ENCODE peak calls at places on chromosomes 13 and 19, in six cellular contexts. One of them, this sample, is unnamed.
A peak's percentile ranks its signal among the peaks of the same experiment; 100 is the strongest.

GRCh38 chr13:57739791-57740190 is 108.2 kb downstream of the PCDH17 start:
- DNase-seq in uterus: no peak
- DNase-seq in H1: no peak
- DNase-seq in cardiac muscle cell: no peak
- DNase-seq in thoracic aorta: no peak
- DNase-seq in colonic mucosa: no peak
- DNase-seq in this sample: no peak

GRCh38 chr13:101144808-101145419 is 271.4 kb downstream of the NALCN start:
- DNase-seq in cardiac muscle cell: peak; percentile 73
- DNase-seq in H1: no peak
- DNase-seq in uterus: no peak
- DNase-seq in thoracic aorta: no peak
- DNase-seq in colonic mucosa: no peak
- DNase-seq in this sample: no peak

GRCh38 chr19:39870171-39870971 is 24.2 kb upstream of the FBL start:
- DNase-seq in cardiac muscle cell: no peak
- DNase-seq in uterus: no peak
- DNase-seq in colonic mucosa: no peak
- DNase-seq in thoracic aorta: no peak
- DNase-seq in H1: no peak
- DNase-seq in this sample: no peak

GRCh38 chr13:74110053-74110452 is 24.2 kb downstream of the KLF12 start:
- DNase-seq in colonic mucosa: peak; percentile 45
- DNase-seq in H1: no peak
- DNase-seq in uterus: no peak
- DNase-seq in cardiac muscle cell: no peak
- DNase-seq in thoracic aorta: no peak
- DNase-seq in this sample: no peak

GRCh38 chr19:46618670-46619231 is 6.1 kb downstream of the PTGIR start:
- DNase-seq in cardiac muscle cell: peak; percentile 76
- DNase-seq in thoracic aorta: no peak
- DNase-seq in colonic mucosa: no peak
- DNase-seq in uterus: no peak
- DNase-seq in H1: no peak
- DNase-seq in this sample: no peak

GRCh38 chr13:108342369-108343289 is 73.1 kb downstream of the TNFSF13B start:
- DNase-seq in colonic mucosa: no peak
- DNase-seq in uterus: no peak
- DNase-seq in H1: no peak
- DNase-seq in thoracic aorta: no peak
- DNase-seq in cardiac muscle cell: peak; percentile 42
- DNase-seq in this sample: no peak

GRCh38 chr19:4403005-4403761 is 743 bp downstream of the CHAF1A start:
- DNase-seq in colonic mucosa: peak; percentile 34
- DNase-seq in thoracic aorta: no peak
- DNase-seq in cardiac muscle cell: no peak
- DNase-seq in uterus: no peak
- DNase-seq in H1: no peak
- DNase-seq in this sample: no peak

GRCh38 chr19:18683955-18684641 is 618 bp downstream of the CRTC1 start:
- DNase-seq in thoracic aorta: no peak
- DNase-seq in uterus: no peak
- DNase-seq in cardiac muscle cell: no peak
- DNase-seq in colonic mucosa: no peak
- DNase-seq in H1: no peak
- DNase-seq in this sample: no peak

GRCh38 chr13:109331898-109332297 is 454.5 kb downstream of the IRS2 start:
- DNase-seq in uterus: no peak
- DNase-seq in colonic mucosa: no peak
- DNase-seq in H1: no peak
- DNase-seq in cardiac muscle cell: peak; percentile 81
- DNase-seq in thoracic aorta: no peak
- DNase-seq in this sample: no peak

GRCh38 chr19:771332-771785 is 20.4 kb downstream of the MISP start:
- DNase-seq in cardiac muscle cell: peak; percentile 73
- DNase-seq in uterus: no peak
- DNase-seq in thoracic aorta: no peak
- DNase-seq in H1: no peak
- DNase-seq in colonic mucosa: no peak
- DNase-seq in this sample: no peak

GRCh38 chr19:4803736-4804695 is 12.5 kb downstream of the FEM1A start:
- DNase-seq in thoracic aorta: no peak
- DNase-seq in uterus: no peak
- DNase-seq in colonic mucosa: peak; percentile 55
- DNase-seq in H1: peak; percentile 57
- DNase-seq in cardiac muscle cell: peak; percentile 48
- DNase-seq in this sample: no peak

GRCh38 chr19:2969104-2969504 is 8.3 kb upstream of the TLE6 start:
- DNase-seq in cardiac muscle cell: peak; percentile 88
- DNase-seq in H1: no peak
- DNase-seq in thoracic aorta: no peak
- DNase-seq in colonic mucosa: peak; percentile 51
- DNase-seq in uterus: peak; percentile 79
- DNase-seq in this sample: peak; percentile 82

GRCh38 chr13:23794267-23795161 is 94.7 kb downstream of the MIPEP start:
- DNase-seq in thoracic aorta: no peak
- DNase-seq in uterus: no peak
- DNase-seq in cardiac muscle cell: peak; percentile 46
- DNase-seq in H1: no peak
- DNase-seq in colonic mucosa: no peak
- DNase-seq in this sample: no peak

GRCh38 chr13:40269086-40269485 is 397.4 kb downstream of the FOXO1 start:
- DNase-seq in thoracic aorta: no peak
- DNase-seq in cardiac muscle cell: peak; percentile 24
- DNase-seq in H1: no peak
- DNase-seq in uterus: peak; percentile 55
- DNase-seq in colonic mucosa: no peak
- DNase-seq in this sample: no peak

GRCh38 chr19:21617740-21618339 is 112.4 kb downstream of the ZNF429 start:
- DNase-seq in cardiac muscle cell: no peak
- DNase-seq in uterus: no peak
- DNase-seq in H1: no peak
- DNase-seq in thoracic aorta: no peak
- DNase-seq in colonic mucosa: no peak
- DNase-seq in this sample: no peak

GRCh38 chr13:73000027-73000674 is 58.7 kb upstream of the KLF5 start:
- DNase-seq in colonic mucosa: no peak
- DNase-seq in H1: no peak
- DNase-seq in thoracic aorta: no peak
- DNase-seq in uterus: no peak
- DNase-seq in cardiac muscle cell: peak; percentile 52
- DNase-seq in this sample: no peak

GRCh38 chr19:40933025-40933424 is 51.0 kb upstream of the CYP2A7 start:
- DNase-seq in uterus: no peak
- DNase-seq in cardiac muscle cell: peak; percentile 30
- DNase-seq in H1: no peak
- DNase-seq in thoracic aorta: no peak
- DNase-seq in colonic mucosa: no peak
- DNase-seq in this sample: no peak

GRCh38 chr19:46265217-46265828 is 31.5 kb upstream of the HIF3A start:
- DNase-seq in H1: peak; percentile 79
- DNase-seq in thoracic aorta: no peak
- DNase-seq in uterus: peak; percentile 74
- DNase-seq in cardiac muscle cell: peak; percentile 90
- DNase-seq in colonic mucosa: peak; percentile 70
- DNase-seq in this sample: no peak

GRCh38 chr13:29524176-29524575 is 71.3 kb downstream of the SLC7A1 start:
- DNase-seq in colonic mucosa: no peak
- DNase-seq in cardiac muscle cell: peak; percentile 95
- DNase-seq in H1: no peak
- DNase-seq in thoracic aorta: no peak
- DNase-seq in uterus: no peak
- DNase-seq in this sample: peak; percentile 86

GRCh38 chr19:48752511-48753365 is at the start of gene FUT1:
- DNase-seq in colonic mucosa: peak; percentile 73
- DNase-seq in uterus: no peak
- DNase-seq in H1: peak; percentile 61
- DNase-seq in cardiac muscle cell: peak; percentile 47
- DNase-seq in thoracic aorta: no peak
- DNase-seq in this sample: no peak

GRCh38 chr19:48751835-48752510 is 468 bp downstream of the FUT1 start:
- DNase-seq in H1: no peak
- DNase-seq in cardiac muscle cell: no peak
- DNase-seq in colonic mucosa: no peak
- DNase-seq in uterus: no peak
- DNase-seq in thoracic aorta: no peak
- DNase-seq in this sample: no peak

GRCh38 chr19:48750351-48750750 is 2.1 kb downstream of the FUT1 start:
- DNase-seq in H1: no peak
- DNase-seq in colonic mucosa: no peak
- DNase-seq in cardiac muscle cell: no peak
- DNase-seq in thoracic aorta: no peak
- DNase-seq in uterus: no peak
- DNase-seq in this sample: no peak

GRCh38 chr19:48749571-48750198 is 2.8 kb downstream of the FUT1 start:
- DNase-seq in H1: no peak
- DNase-seq in cardiac muscle cell: no peak
- DNase-seq in colonic mucosa: no peak
- DNase-seq in thoracic aorta: no peak
- DNase-seq in uterus: no peak
- DNase-seq in this sample: no peak

GRCh38 chr19:48750771-48751504 is 1.5 kb downstream of the FUT1 start:
- DNase-seq in cardiac muscle cell: no peak
- DNase-seq in uterus: no peak
- DNase-seq in colonic mucosa: no peak
- DNase-seq in H1: no peak
- DNase-seq in thoracic aorta: no peak
- DNase-seq in this sample: no peak
- H3K27ac ChIP-seq in cardiac muscle cell: no peak overlapping the region
- H3K27ac ChIP-seq in uterus: no peak overlapping the region
- H3K27ac ChIP-seq in colonic mucosa: no peak overlapping the region
- H3K27ac ChIP-seq in H1: no peak overlapping the region
- H3K27ac ChIP-seq in thoracic aorta: no peak overlapping the region
- H3K27ac ChIP-seq in this sample: no peak overlapping the region

GRCh38 chr19:45078390-45079062 is 534 bp upstream of the GEMIN7 start:
- DNase-seq in thoracic aorta: no peak
- DNase-seq in H1: no peak
- DNase-seq in colonic mucosa: no peak
- DNase-seq in cardiac muscle cell: no peak
- DNase-seq in uterus: no peak
- DNase-seq in this sample: no peak

GRCh38 chr19:45082170-45082569 is 3.1 kb downstream of the GEMIN7 start:
- DNase-seq in thoracic aorta: no peak
- DNase-seq in H1: no peak
- DNase-seq in uterus: no peak
- DNase-seq in colonic mucosa: no peak
- DNase-seq in cardiac muscle cell: no peak
- DNase-seq in this sample: no peak

GRCh38 chr19:45079911-45080469 is 930 bp downstream of the GEMIN7 start:
- DNase-seq in uterus: no peak
- DNase-seq in cardiac muscle cell: no peak
- DNase-seq in H1: no peak
- DNase-seq in colonic mucosa: peak; percentile 70
- DNase-seq in thoracic aorta: no peak
- DNase-seq in this sample: no peak

GRCh38 chr19:45076851-45077730 is 813 bp upstream of the ZNF296 start:
- DNase-seq in uterus: no peak
- DNase-seq in thoracic aorta: no peak
- DNase-seq in H1: no peak
- DNase-seq in colonic mucosa: peak; percentile 67
- DNase-seq in cardiac muscle cell: no peak
- DNase-seq in this sample: no peak

DNA sequence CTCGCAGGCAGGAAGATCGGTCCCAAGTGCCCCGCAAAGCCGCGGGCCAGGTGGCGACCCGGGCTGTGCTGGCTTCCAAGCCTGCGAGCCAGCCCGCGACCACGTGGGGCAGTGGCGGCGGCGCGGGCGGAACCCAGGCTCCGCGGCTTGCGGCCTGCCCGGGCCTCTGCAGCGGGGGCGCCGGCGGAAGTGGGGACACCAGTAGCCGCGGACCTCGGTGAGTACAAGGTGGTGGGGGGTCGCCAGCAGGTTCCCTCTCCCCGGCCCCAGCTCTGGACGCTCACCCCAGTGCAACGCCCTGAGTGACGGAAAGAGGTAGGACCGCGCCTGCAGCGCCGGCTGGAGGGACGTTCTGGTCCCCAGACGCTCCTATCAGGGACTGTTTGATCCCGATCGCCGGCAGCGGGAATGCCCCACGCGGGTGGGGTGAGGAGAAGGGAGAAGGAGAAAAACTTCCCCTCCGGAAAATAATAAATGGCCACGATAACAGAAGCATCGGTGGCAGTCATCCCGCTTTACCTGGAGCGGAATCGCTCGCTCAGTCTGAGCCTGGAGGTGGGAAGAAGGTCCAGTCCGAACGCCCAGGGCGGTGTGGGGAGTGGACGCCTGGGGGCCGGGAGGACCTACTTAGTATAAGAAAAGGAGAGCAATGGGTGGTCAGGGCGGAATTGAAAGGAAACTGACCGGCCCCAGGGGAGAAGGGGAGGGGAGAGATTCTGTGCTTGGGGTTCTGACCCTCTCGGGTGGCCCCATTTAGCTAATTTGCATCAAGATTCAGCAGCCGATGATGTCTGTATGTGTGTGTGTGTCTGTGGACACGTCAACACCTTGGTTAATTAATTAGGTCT is at the start of gene GEMIN7:
- DNase-seq in uterus: peak; percentile 59
- DNase-seq in thoracic aorta: no peak
- DNase-seq in colonic mucosa: peak; percentile 72
- DNase-seq in H1: no peak
- DNase-seq in cardiac muscle cell: peak; percentile 82
- DNase-seq in this sample: no peak
- TF ChIP-seq CTCF in uterus: no peak
- TF ChIP-seq CTCF in thoracic aorta: peak; percentile 39
- TF ChIP-seq CTCF in colonic mucosa: no peak
- TF ChIP-seq CTCF in H1: peak; percentile 34
- TF ChIP-seq CTCF in cardiac muscle cell: no peak
- TF ChIP-seq CTCF in this sample: no peak

GRCh38 chr19:38671654-38672053 is 24.2 kb downstream of the ACTN4 start:
- DNase-seq in colonic mucosa: no peak
- DNase-seq in H1: no peak
- DNase-seq in thoracic aorta: no peak
- DNase-seq in cardiac muscle cell: no peak
- DNase-seq in uterus: no peak
- DNase-seq in this sample: no peak
- H3K4me3 ChIP-seq in colonic mucosa: no peak overlapping the region
- H3K4me3 ChIP-seq in H1: no peak overlapping the region
- H3K4me3 ChIP-seq in thoracic aorta: peak overlapping the region; percentile 32
- H3K4me3 ChIP-seq in cardiac muscle cell: no peak overlapping the region
- H3K4me3 ChIP-seq in uterus: no peak overlapping the region
- H3K4me3 ChIP-seq in this sample: no peak overlapping the region

DNA sequence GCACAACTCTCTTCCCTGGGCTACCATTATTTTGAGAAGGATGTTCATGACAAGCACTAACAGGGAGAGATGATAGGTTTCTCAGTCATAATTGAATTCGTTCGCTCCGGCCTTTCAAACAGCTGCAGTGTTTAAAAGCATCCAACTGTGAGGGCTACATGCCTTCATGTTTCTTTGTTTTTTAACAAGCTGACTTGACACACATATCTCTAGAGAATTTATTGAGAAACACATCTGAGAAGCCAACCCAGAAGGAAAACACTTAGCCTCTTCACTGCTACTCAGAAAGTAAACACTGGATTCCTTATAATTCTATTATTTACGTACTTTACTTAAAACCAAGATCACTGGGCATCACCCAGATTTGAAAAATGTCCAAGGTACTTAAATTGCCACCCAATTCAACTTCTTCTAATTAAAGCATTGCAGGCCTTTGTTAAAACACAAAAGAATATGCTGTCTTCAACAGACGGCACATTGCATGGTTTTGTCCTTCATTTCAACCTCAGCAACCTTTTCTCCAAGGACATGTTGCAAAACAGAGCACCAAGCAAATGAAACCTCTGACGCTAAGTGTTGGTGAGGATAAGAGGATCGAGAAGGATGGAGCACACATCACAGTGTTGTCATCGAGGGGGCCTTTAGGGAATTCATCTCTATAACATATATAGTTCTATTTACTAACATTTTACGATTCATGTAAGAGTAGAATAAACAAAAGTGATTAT is 75.8 kb downstream of the TBC1D4 start:
- DNase-seq in cardiac muscle cell: peak; percentile 66
- DNase-seq in thoracic aorta: no peak
- DNase-seq in H1: no peak
- DNase-seq in colonic mucosa: no peak
- DNase-seq in uterus: no peak
- DNase-seq in this sample: no peak
- H3K27ac ChIP-seq in cardiac muscle cell: peak overlapping the region; percentile 44
- H3K27ac ChIP-seq in thoracic aorta: no peak overlapping the region
- H3K27ac ChIP-seq in H1: no peak overlapping the region
- H3K27ac ChIP-seq in colonic mucosa: no peak overlapping the region
- H3K27ac ChIP-seq in uterus: peak overlapping the region; percentile 50
- H3K27ac ChIP-seq in this sample: no peak overlapping the region